ENCODE peak calls at places on chromosome 6, in eight cellular contexts. L is uterus, B is thoracic aorta, P is heart right ventricle, S is small intestine, V is neural progenitor cell, U is iPS DF 6.9, H is cardiac muscle cell. D is an unnamed sample.

GRCh38 chr6:154511735-154512097 is 1.2 kb upstream of the CNKSR3 start:
- DNase-seq in S (peak), H (no peak), P (no peak), B (no peak), L (no peak), U (no peak), V (no peak), D (no peak)

GRCh38 chr6:96940322-96940721 is 15.8 kb downstream of the KLHL32 start:
- DNase-seq in S (no peak), H (no peak), U (no peak), L (no peak), V (no peak), P (no peak), B (no peak), D (no peak)

GRCh38 chr6:155340464-155341129 is 26.3 kb upstream of the TFB1M start:
- DNase-seq in P (no peak), H (peak), S (no peak), L (no peak), V (peak), U (peak), B (no peak), D (no peak)

GRCh38 chr6:155234687-155235543 is 28.9 kb upstream of the CLDN20 start:
- DNase-seq in S (no peak), P (no peak), U (no peak), H (peak), V (peak), B (no peak), L (no peak), D (no peak)

GRCh38 chr6:90159452-90159851 is 137.2 kb downstream of the BACH2 start:
- DNase-seq in U (no peak), P (no peak), L (no peak), H (no peak), B (no peak), V (no peak), S (no peak), D (no peak)

GRCh38 chr6:113352831-113353230 is 504.3 kb upstream of the MARCKS start:
- DNase-seq in H (no peak), V (no peak), P (no peak), S (peak), U (no peak), L (no peak), B (no peak), D (peak)

GRCh38 chr6:106132153-106132698 is 46.1 kb downstream of the PRDM1 start:
- DNase-seq in U (no peak), B (no peak), V (no peak), L (no peak), S (no peak), P (no peak), H (no peak), D (no peak)

GRCh38 chr6:109595998-109596397 is 95.0 kb downstream of the AK9 start:
- DNase-seq in P (no peak), S (no peak), V (peak), B (no peak), H (peak), U (no peak), L (no peak), D (peak)

GRCh38 chr6:42104095-42104806 is 38.2 kb downstream of the C6orf132 start:
- DNase-seq in L (peak), S (no peak), U (peak), V (peak), B (no peak), H (peak), P (peak), D (peak)

GRCh38 chr6:152669894-152670293 is 27.8 kb upstream of the MYCT1 start:
- DNase-seq in B (no peak), S (no peak), U (no peak), V (peak), H (peak), L (no peak), P (no peak), D (no peak)

GRCh38 chr6:97947841-97948240 is 664.8 kb upstream of the MMS22L start:
- DNase-seq in H (peak), V (no peak), L (peak), B (no peak), U (no peak), S (peak), P (no peak), D (peak)

GRCh38 chr6:33204415-33205171 is at the start of gene HSD17B8:
- DNase-seq in L (peak), S (peak), H (peak), P (peak), B (peak), U (peak), V (peak), D (peak)

GRCh38 chr6:72287801-72288200 is 334.1 kb upstream of the KCNQ5 start:
- DNase-seq in P (no peak), U (no peak), S (no peak), B (no peak), L (no peak), H (no peak), V (no peak), D (no peak)

GRCh38 chr6:138446821-138447220 is 42.8 kb downstream of the HEBP2 start:
- DNase-seq in L (no peak), P (no peak), U (no peak), B (no peak), V (no peak), H (no peak), S (no peak), D (no peak)

GRCh38 chr6:106117579-106117978 is 31.4 kb downstream of the PRDM1 start:
- DNase-seq in L (no peak), S (peak), U (no peak), H (no peak), P (no peak), B (no peak), V (no peak), D (no peak)

GRCh38 chr6:106519460-106520394 is 109.6 kb downstream of the RTN4IP1 start:
- DNase-seq in S (peak), L (peak), B (no peak), H (peak), P (peak), V (no peak), U (no peak), D (peak)

GRCh38 chr6:138485586-138486248 is 13.6 kb downstream of the NHSL1 start:
- DNase-seq in U (no peak), B (no peak), V (peak), H (peak), L (no peak), P (peak), S (no peak), D (no peak)

GRCh38 chr6:126620747-126621146 is 280.8 kb downstream of the CENPW start:
- DNase-seq in B (no peak), P (no peak), L (no peak), U (no peak), H (no peak), V (no peak), S (no peak), D (no peak)

GRCh38 chr6:144953552-144954240 is 668.6 kb downstream of the UTRN start:
- DNase-seq in U (no peak), H (peak), L (no peak), V (no peak), S (no peak), B (no peak), P (no peak), D (no peak)

GRCh38 chr6:42403415-42403814 is 48.3 kb downstream of the TRERF1 start:
- DNase-seq in S (peak), V (peak), P (no peak), U (no peak), L (no peak), B (no peak), H (no peak), D (peak)

GRCh38 chr6:140480852-140481251 is 1106.4 kb upstream of the CITED2 start:
- DNase-seq in S (no peak), H (peak), V (no peak), L (no peak), B (no peak), P (no peak), U (no peak), D (no peak)

GRCh38 chr6:110528930-110529325 is 52.5 kb upstream of the SLC22A16 start:
- DNase-seq in H (no peak), U (no peak), S (no peak), V (no peak), P (no peak), L (no peak), B (no peak), D (no peak)

GRCh38 chr6:128710305-128710704 is 172.6 kb upstream of the LAMA2 start:
- DNase-seq in H (peak), B (no peak), P (no peak), L (no peak), U (no peak), S (no peak), V (no peak), D (no peak)

GRCh38 chr6:109706513-109706912 is 15.4 kb downstream of the FIG4 start:
- DNase-seq in P (no peak), V (no peak), S (no peak), B (no peak), U (no peak), H (no peak), L (no peak), D (no peak)

GRCh38 chr6:32830017-32830416 is 8.5 kb downstream of the TAP2 start:
- DNase-seq in V (no peak), S (no peak), H (no peak), L (no peak), B (no peak), P (no peak), U (no peak), D (no peak)

GRCh38 chr6:64505312-64505711 is 869.7 kb downstream of the PHF3 start:
- DNase-seq in L (no peak), H (no peak), V (peak), B (no peak), U (peak), P (no peak), S (no peak), D (peak)

GRCh38 chr6:61947311-61947970 is 338.6 kb downstream of the KHDRBS2 start:
- DNase-seq in B (no peak), S (no peak), P (no peak), V (no peak), L (no peak), U (no peak), H (no peak), D (no peak)

GRCh38 chr6:10460096-10460495 is 45.2 kb upstream of the TFAP2A start:
- DNase-seq in H (no peak), L (no peak), V (no peak), P (no peak), B (no peak), S (no peak), U (no peak), D (no peak)

GRCh38 chr6:431986-432385 is 40.4 kb downstream of the IRF4 start:
- DNase-seq in L (no peak), H (no peak), U (no peak), P (no peak), B (no peak), V (no peak), S (no peak), D (no peak)

GRCh38 chr6:21856096-21856825 is 262.7 kb downstream of the SOX4 start:
- DNase-seq in H (peak), V (no peak), U (no peak), P (no peak), S (no peak), L (no peak), B (no peak), D (no peak)

GRCh38 chr6:41405941-41406340 is 70.5 kb downstream of the NCR2 start:
- DNase-seq in H (no peak), U (no peak), V (no peak), P (no peak), S (no peak), L (no peak), B (no peak), D (no peak)

GRCh38 chr6:25369450-25370086 is 90.4 kb downstream of the CARMIL1 start:
- DNase-seq in B (no peak), L (no peak), S (peak), U (no peak), P (no peak), H (peak), V (peak), D (peak)

GRCh38 chr6:39102024-39102820 is 12.8 kb downstream of the SAYSD1 start:
- DNase-seq in H (peak), S (no peak), L (no peak), V (peak), U (peak), B (no peak), P (peak), D (peak)

GRCh38 chr6:32692019-32692418 is 25.6 kb upstream of the HLA-DQB1 start:
- DNase-seq in H (peak), S (peak), B (no peak), U (peak), L (no peak), V (peak), P (no peak), D (peak)

GRCh38 chr6:135224037-135224647 is 43.0 kb downstream of the MYB start:
- DNase-seq in H (no peak), S (peak), P (no peak), U (no peak), L (no peak), V (no peak), B (no peak), D (no peak)
- H3K4me3 ChIP-seq in H (no peak), S (no peak), P (no peak), U (no peak), L (no peak), V (no peak), B (no peak), D (no peak)

DNA sequence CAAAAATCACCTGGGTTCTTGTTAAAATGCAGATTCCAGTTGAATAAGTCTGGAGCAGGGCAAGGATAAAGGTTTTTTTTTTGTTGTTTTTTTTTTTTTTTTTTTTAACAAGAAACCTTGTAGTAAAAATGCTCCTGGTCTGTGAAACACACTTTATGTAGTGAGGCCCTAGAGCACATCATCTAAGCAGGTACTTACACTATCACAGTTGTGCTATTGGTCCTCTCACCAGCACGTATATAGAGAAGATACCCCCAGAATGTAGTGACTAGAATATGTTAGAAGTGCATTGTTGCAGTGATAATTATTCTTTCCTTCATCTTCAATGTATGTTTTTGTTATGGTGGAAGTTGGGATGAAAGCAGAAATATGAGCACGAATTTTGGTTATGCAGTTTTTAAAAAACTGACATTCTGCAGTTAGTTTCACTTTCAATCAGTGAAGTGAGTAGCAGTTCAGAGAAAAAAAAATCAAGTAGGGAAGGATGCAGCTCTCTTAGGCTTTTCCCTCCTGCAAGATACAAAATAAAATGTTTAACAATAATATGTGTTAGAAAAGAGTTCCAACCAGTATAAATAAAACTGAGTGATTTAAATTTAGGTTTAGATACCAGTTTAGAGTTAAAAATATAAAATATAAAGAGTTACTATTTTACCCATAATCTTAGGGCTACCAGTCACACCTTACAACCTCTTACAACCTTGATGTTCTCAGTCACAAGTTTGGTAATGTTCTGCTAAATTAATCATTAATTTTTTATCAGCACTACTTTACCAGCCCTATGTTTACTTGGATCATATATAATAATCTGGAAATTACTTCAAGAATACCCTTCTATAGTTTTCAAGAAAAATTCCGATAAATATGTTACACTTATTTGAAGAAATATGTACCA is 9.2 kb upstream of the DEFB113 start:
- DNase-seq in B (no peak), L (no peak), V (no peak), S (no peak), U (no peak), P (no peak), H (no peak), D (no peak)
- H3K4me3 ChIP-seq in B (no peak), L (no peak), V (no peak), S (no peak), U (no peak), P (no peak), H (no peak), D (no peak)

DNA sequence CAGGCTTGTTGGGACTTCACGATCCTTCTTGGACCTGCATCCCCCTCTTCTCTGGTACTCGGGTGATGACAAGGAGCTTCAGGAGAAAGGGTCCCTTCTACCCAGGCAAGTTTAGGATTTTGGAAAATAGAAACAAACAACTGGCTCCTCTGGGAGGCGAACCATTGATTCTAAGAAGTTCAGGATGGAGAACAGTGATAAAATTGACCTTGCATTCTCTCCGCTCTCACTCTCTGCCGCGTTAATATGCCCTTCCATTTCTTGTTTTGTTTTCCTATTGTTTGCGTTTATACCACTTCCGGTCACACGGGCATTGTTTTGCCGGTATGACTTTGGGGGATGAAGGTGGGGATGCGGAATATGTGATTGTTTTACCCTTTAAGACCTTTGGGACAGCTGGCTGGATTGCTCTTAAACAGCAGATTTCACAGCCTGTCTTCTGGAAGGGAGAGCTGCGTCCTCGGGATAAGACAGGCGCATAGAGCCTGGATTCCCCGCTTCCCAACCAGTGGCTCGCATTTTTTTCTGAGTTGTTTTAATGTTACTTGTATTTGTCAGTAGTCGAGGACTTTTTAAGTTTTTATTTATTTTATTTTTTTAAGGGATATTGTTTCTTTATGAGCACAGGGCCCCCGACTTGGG is 144.3 kb upstream of the ZNF184 start:
- DNase-seq in V (peak), U (no peak), S (peak), P (no peak), L (no peak), B (no peak), H (peak), D (no peak)
- H3K4me3 ChIP-seq in V (peak), U (peak), S (no peak), P (peak), L (peak), B (peak), H (peak), D (peak)

GRCh38 chr6:28710466-28711191 is 184.9 kb downstream of the GPX5 start:
- DNase-seq in S (no peak), H (peak), P (no peak), V (peak), B (no peak), U (no peak), L (no peak), D (peak)

GRCh38 chr6:28712982-28713381 is 187.3 kb downstream of the GPX5 start:
- DNase-seq in V (no peak), P (no peak), S (no peak), B (no peak), H (no peak), U (no peak), L (no peak), D (no peak)

GRCh38 chr6:28711325-28711724 is 185.6 kb downstream of the GPX5 start:
- DNase-seq in L (no peak), U (no peak), B (no peak), P (no peak), H (no peak), V (no peak), S (no peak), D (no peak)

GRCh38 chr6:28707387-28708282 is 182.0 kb downstream of the GPX5 start:
- DNase-seq in P (no peak), S (no peak), V (no peak), L (no peak), B (no peak), H (no peak), U (no peak), D (no peak)

GRCh38 chr6:28709478-28710349 is 184.0 kb downstream of the GPX5 start:
- DNase-seq in P (no peak), V (peak), S (no peak), L (no peak), U (no peak), H (no peak), B (no peak), D (no peak)
- H3K4me3 ChIP-seq in P (no peak), V (peak), S (no peak), L (peak), U (peak), H (peak), B (peak), D (peak)

GRCh38 chr6:31114540-31114876 is at the start of gene PSORS1C1:
- DNase-seq in H (peak), L (peak), V (no peak), P (peak), S (peak), B (peak), U (no peak), D (peak)
- H3K4me3 ChIP-seq in H (no peak), L (peak), V (no peak), P (peak), S (peak), B (peak), U (no peak), D (no peak)

GRCh38 chr6:17186925-17187324 is 85.1 kb downstream of the STMND1 start:
- DNase-seq in P (no peak), H (no peak), B (no peak), L (no peak), U (no peak), S (no peak), V (no peak), D (no peak)
- H3K4me3 ChIP-seq in P (no peak), H (no peak), B (no peak), L (no peak), U (no peak), S (no peak), V (no peak), D (no peak)

GRCh38 chr6:149480502-149481280 is 4.1 kb downstream of the ZC3H12D start:
- DNase-seq in L (no peak), U (no peak), S (no peak), H (no peak), P (no peak), B (no peak), V (no peak), D (no peak)

GRCh38 chr6:149484733-149485700 is at the start of gene ZC3H12D:
- DNase-seq in U (no peak), S (peak), V (peak), H (peak), P (peak), B (no peak), L (no peak), D (peak)

GRCh38 chr6:149483849-149484635 is 772 bp downstream of the ZC3H12D start:
- DNase-seq in U (no peak), H (no peak), L (no peak), V (no peak), B (no peak), S (no peak), P (no peak), D (no peak)

GRCh38 chr6:149483302-149483701 is 1.5 kb downstream of the ZC3H12D start:
- DNase-seq in B (no peak), H (no peak), P (no peak), L (no peak), U (no peak), S (no peak), V (no peak), D (no peak)

GRCh38 chr6:149482542-149483261 is 2.1 kb downstream of the ZC3H12D start:
- DNase-seq in P (no peak), L (no peak), U (no peak), S (no peak), V (no peak), B (no peak), H (no peak), D (no peak)
- H3K4me3 ChIP-seq in P (peak), L (peak), U (no peak), S (peak), V (no peak), B (peak), H (no peak), D (no peak)

DNA sequence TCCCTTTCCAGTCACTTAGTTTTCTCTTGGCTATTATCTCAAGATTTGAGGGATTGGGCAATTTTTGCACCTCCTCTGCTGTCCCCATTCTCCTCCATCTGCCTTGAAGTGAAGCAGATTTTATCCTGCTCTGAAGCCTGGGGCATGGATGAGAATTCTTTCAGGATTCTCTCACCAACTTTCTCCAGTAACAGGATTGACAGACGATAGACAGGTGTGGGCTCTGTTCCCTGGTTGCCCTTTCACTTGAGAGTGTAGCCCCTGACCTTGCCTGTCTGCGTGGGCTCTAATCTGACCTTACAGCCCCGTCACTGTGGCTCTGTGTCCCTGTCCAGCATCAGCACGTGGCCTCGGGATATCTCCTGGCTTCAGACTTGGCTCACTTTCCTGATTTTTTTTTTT is 27.1 kb downstream of the CDYL start:
- DNase-seq in L (no peak), S (no peak), U (no peak), P (no peak), B (no peak), V (no peak), H (no peak), D (no peak)
- H3K4me3 ChIP-seq in L (no peak), S (no peak), U (no peak), P (no peak), B (no peak), V (no peak), H (no peak), D (no peak)

GRCh38 chr6:69880570-69880969 is 14.2 kb downstream of the COL19A1 start:
- DNase-seq in V (no peak), B (no peak), P (no peak), S (no peak), H (no peak), U (no peak), L (no peak), D (no peak)
- H3K4me3 ChIP-seq in V (no peak), B (no peak), P (no peak), S (no peak), H (no peak), U (no peak), L (no peak), D (no peak)

D was measured in hepatocyte.